ENCODE peak calls at places on chromosomes 2 and 18, in four cellular contexts. G is K562, A is HepG2, S is GM12878. M is an unnamed sample.

GRCh38 chr2:54606393-54606973 is 117.0 kb upstream of the EML6 start:
- DNase-seq in G (no peak), A (no peak), S (no peak), M (no peak)

GRCh38 chr2:26585100-26585499 is 56.1 kb downstream of the CIB4 start:
- DNase-seq in G (no peak), A (no peak), S (no peak), M (no peak)

GRCh38 chr2:44836174-44836573 is 105.3 kb upstream of the SIX3 start:
- DNase-seq in G (no peak), A (no peak), S (peak; percentile 81), M (no peak)

GRCh38 chr2:129396980-129397599 is 582.4 kb upstream of the RAB6C start:
- DNase-seq in G (peak; percentile 47), A (peak; percentile 45), S (peak; percentile 21), M (peak; percentile 80)

GRCh38 chr18:5538541-5538940 is 5.3 kb downstream of the EPB41L3 start:
- DNase-seq in G (no peak), A (no peak), S (no peak), M (peak; percentile 13)

GRCh38 chr2:27078267-27079194 is at the start of gene EMILIN1:
- DNase-seq in G (no peak), A (no peak), S (no peak), M (peak; percentile 56)

GRCh38 chr18:9951022-9951859 is 37.4 kb downstream of the VAPA start:
- DNase-seq in G (peak; percentile 79), A (peak; percentile 59), S (no peak), M (peak; percentile 83)

GRCh38 chr2:240126731-240127130 is 9.4 kb downstream of the COPS9 start:
- DNase-seq in G (no peak), A (no peak), S (no peak), M (no peak)

GRCh38 chr2:236679906-236680305 is 110.3 kb downstream of the ACKR3 start:
- DNase-seq in G (no peak), A (no peak), S (no peak), M (no peak)

GRCh38 chr2:84854835-84855234 is 26.0 kb downstream of the TRABD2A start:
- DNase-seq in G (no peak), A (no peak), S (no peak), M (no peak)

GRCh38 chr2:69755862-69756467 is 14.0 kb downstream of the ANXA4 start:
- DNase-seq in G (peak; percentile 36), A (peak; percentile 48), S (no peak), M (no peak)

GRCh38 chr2:160433466-160434172 is 60.0 kb downstream of the RBMS1 start:
- DNase-seq in G (no peak), A (no peak), S (no peak), M (no peak)

GRCh38 chr18:12837747-12838146 is 46.3 kb downstream of the PTPN2 start:
- DNase-seq in G (no peak), A (no peak), S (no peak), M (no peak)

GRCh38 chr18:37568671-37569070 is 3.1 kb upstream of the CELF4 start:
- DNase-seq in G (no peak), A (no peak), S (no peak), M (no peak)

GRCh38 chr2:18473241-18473841 is 87.1 kb downstream of the RDH14 start:
- DNase-seq in G (peak; percentile 41), A (no peak), S (no peak), M (no peak)

GRCh38 chr2:103401621-103402020 is 639.8 kb downstream of the TMEM182 start:
- DNase-seq in G (peak; percentile 54), A (peak; percentile 69), S (no peak), M (peak; percentile 94)
- TF ChIP-seq REST in G (no peak), A (no peak), S (no peak), M (no peak)

DNA sequence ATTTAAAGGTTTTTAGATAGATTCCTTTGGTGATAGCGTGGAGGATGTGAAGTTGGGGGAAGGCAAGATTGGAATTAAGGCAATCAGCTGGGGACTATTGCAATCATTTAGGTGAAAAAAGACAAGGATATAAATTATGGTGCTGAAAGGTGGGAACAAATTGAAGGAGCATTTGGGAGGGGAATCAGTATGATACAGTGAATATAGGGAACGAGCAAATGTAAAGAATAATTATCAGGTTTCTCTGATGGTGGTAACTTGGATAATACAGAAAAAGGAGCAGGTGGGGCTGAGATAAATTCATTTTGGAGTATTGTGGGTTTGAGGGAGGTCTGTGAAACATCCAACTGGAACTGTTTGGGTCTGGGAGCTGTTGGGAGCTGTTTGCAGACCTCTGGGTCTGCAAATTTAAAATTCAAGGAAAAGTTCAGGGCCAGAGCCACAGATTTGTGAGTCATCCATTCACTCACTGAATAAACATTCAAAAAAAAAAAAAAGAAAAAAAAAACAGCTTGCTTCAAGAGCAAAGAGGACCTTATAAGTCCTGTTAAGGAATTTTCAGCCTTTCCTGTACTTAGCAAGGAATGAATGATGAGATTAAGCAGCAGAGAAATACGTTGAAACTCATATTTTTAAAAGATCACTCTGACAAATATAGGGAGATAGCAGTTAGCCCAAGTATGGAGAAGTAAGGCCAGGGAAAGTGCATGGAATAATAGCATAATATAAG is 257.6 kb upstream of the FN1 start:
- DNase-seq in G (no peak), A (peak; percentile 93), S (no peak), M (no peak)
- TF ChIP-seq CREB1 in G (no peak), A (no peak), S (no peak), M (no peak)

GRCh38 chr2:71466301-71467179 is 13.2 kb downstream of the DYSF start:
- DNase-seq in G (no peak), A (no peak), S (no peak), M (peak; percentile 64)
- H3K27me3 ChIP-seq in G (peaks cover 31% of the 10 kb centered on the region), A (peaks cover 8% of the 10 kb centered on the region), S (peaks cover 10% of the 10 kb centered on the region), M (peaks cover 63% of the 10 kb centered on the region)

GRCh38 chr2:43123981-43124666 is 102.3 kb downstream of the ZFP36L2 start:
- DNase-seq in G (no peak), A (no peak), S (no peak), M (no peak)

GRCh38 chr2:43119303-43119702 is 107.1 kb downstream of the ZFP36L2 start:
- DNase-seq in G (no peak), A (no peak), S (no peak), M (no peak)

GRCh38 chr2:43123056-43123455 is 103.3 kb downstream of the ZFP36L2 start:
- DNase-seq in G (no peak), A (no peak), S (no peak), M (no peak)

GRCh38 chr2:43123486-43123885 is 102.9 kb downstream of the ZFP36L2 start:
- DNase-seq in G (no peak), A (no peak), S (no peak), M (no peak)

DNA sequence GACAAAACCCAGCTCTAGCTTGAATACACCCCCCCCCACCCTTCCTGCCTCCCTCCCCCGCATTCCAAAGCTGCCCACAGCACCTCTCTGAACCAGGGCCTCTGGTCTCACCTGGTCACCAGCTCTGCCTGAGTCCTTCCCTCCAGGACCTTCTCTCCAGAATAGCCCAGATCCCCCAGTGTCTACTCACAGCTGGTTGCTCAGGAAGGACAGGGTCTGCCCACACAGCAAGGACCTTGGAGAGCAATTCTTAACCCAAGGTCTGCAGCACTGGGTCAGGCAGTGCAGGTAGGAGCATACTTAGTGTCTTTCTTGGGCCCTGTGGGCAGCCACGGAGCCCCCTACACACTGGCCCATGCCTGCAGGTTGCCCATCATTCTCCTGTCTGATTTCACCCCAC is 104.5 kb downstream of the ZFP36L2 start:
- DNase-seq in G (no peak), A (no peak), S (no peak), M (no peak)
- TF ChIP-seq REST in G (peak; percentile 60), A (peak; percentile 37), S (peak; percentile 76), M (peak; percentile 55)

GRCh38 chr18:22324191-22325131 is 93.3 kb downstream of the CTAGE1 start:
- DNase-seq in G (peak; percentile 10), A (no peak), S (no peak), M (peak; percentile 80)
- TF ChIP-seq CREB1 in G (no peak), A (no peak), S (no peak), M (no peak)

GRCh38 chr2:15733867-15734765 is 142.4 kb downstream of the DDX1 start:
- DNase-seq in G (no peak), A (peak; percentile 71), S (no peak), M (no peak)
- H3K27me3 ChIP-seq in G (peaks cover 52% of the 10 kb centered on the region), A (peaks cover 3% of the 10 kb centered on the region), S (no peaks in the 10 kb centered on the region), M (no peaks in the 10 kb centered on the region)

M was measured in GM23338.